ENCODE peak calls at places on chromosome 19, in five cellular contexts. S is kidney; E is tibial artery; G is CD8-positive, alpha-beta memory T cell; Q is dorsolateral prefrontal cortex. F is an unnamed sample.

GRCh38 chr19:13381827-13382632 is 124.2 kb downstream of the CACNA1A start:
- DNase-seq in S (no peak), E (no peak), G (no peak), Q (no peak), F (no peak)

GRCh38 chr19:35468637-35469036 is 20.6 kb downstream of the FFAR2 start:
- DNase-seq in S (peak; percentile 76), E (no peak), G (peak; percentile 61), Q (no peak), F (peak; percentile 59)

GRCh38 chr19:7521551-7522071 is 813 bp upstream of the MCOLN1 start:
- DNase-seq in S (no peak), E (no peak), G (no peak), Q (no peak), F (peak; percentile 4)

GRCh38 chr19:9913237-9914000 is 22.9 kb downstream of the OLFM2 start:
- DNase-seq in S (peak; percentile 64), E (no peak), G (no peak), Q (peak; percentile 27), F (peak; percentile 68)

GRCh38 chr19:33476151-33476707 is 45.4 kb downstream of the PEPD start:
- DNase-seq in S (no peak), E (peak; percentile 31), G (no peak), Q (peak; percentile 7), F (no peak)

GRCh38 chr19:12867120-12868099 is 13.8 kb downstream of the DNASE2 start:
- DNase-seq in S (peak; percentile 81), E (no peak), G (peak; percentile 41), Q (no peak), F (peak; percentile 93)

GRCh38 chr19:42594617-42595489 is at the start of gene CEACAM8:
- DNase-seq in S (peak; percentile 62), E (no peak), G (no peak), Q (no peak), F (no peak)

GRCh38 chr19:19055701-19056100 is 8.1 kb upstream of the SLC25A42 start:
- DNase-seq in S (no peak), E (no peak), G (no peak), Q (no peak), F (no peak)

GRCh38 chr19:52749780-52750179 is 14.9 kb upstream of the ZNF611 start:
- DNase-seq in S (no peak), E (no peak), G (no peak), Q (no peak), F (no peak)

GRCh38 chr19:3365447-3366103 is 808 bp upstream of the NFIC start:
- DNase-seq in S (peak; percentile 90), E (peak; percentile 91), G (no peak), Q (no peak), F (no peak)

GRCh38 chr19:46902402-46902766 is 41.6 kb downstream of the ARHGAP35 start:
- DNase-seq in S (no peak), E (no peak), G (no peak), Q (no peak), F (no peak)

DNA sequence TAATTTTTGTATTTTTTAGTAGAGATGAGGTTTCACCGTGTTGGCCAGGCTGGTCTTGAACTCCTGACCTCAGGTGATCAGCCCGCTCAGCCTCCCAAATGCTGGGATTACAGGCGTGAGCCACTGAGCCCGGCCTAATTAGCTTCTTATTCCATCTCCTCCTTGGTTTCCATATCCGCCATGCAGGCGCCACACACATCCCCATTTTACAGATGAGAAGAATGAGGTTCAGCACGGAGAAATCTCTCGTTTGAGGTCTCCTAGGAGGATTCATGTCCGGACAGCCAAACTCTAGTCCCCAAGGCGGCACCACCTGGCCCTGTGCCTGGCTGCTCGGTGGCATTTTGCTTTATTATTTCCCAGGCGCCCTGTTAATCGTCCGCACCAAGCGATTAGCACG is 46.2 kb upstream of the PTPRS start:
- DNase-seq in S (no peak), E (no peak), G (no peak), Q (no peak), F (no peak)
- H3K27ac ChIP-seq in S (no peak overlapping the region), E (no peak overlapping the region), G (no peak overlapping the region), Q (no peak overlapping the region), F (no peak overlapping the region)

GRCh38 chr19:48624791-48625723 is 5.8 kb downstream of the SPHK2 start:
- DNase-seq in S (peak; percentile 79), E (peak; percentile 69), G (no peak), Q (no peak), F (peak; percentile 59)
- H3K27ac ChIP-seq in S (peak overlapping the region; percentile 85), E (peak overlapping the region; percentile 80), G (peak overlapping the region; percentile 54), Q (peak overlapping the region; percentile 92), F (no peak overlapping the region)

GRCh38 chr19:17993076-17993813 is 14.7 kb upstream of the ARRDC2 start:
- DNase-seq in S (no peak), E (no peak), G (no peak), Q (no peak), F (no peak)
- H3K27ac ChIP-seq in S (no peak overlapping the region), E (no peak overlapping the region), G (no peak overlapping the region), Q (no peak overlapping the region), F (no peak overlapping the region)

GRCh38 chr19:1905863-1906375 is 720 bp downstream of the ADAT3 start:
- DNase-seq in S (no peak), E (no peak), G (no peak), Q (no peak), F (no peak)
- H3K27ac ChIP-seq in S (peak overlapping the region; percentile 71), E (peak overlapping the region; percentile 67), G (peak overlapping the region; percentile 70), Q (peak overlapping the region; percentile 94), F (no peak overlapping the region)

GRCh38 chr19:40009674-40010073 is 12.8 kb downstream of the ZNF546 start:
- DNase-seq in S (no peak), E (no peak), G (no peak), Q (no peak), F (no peak)

DNA sequence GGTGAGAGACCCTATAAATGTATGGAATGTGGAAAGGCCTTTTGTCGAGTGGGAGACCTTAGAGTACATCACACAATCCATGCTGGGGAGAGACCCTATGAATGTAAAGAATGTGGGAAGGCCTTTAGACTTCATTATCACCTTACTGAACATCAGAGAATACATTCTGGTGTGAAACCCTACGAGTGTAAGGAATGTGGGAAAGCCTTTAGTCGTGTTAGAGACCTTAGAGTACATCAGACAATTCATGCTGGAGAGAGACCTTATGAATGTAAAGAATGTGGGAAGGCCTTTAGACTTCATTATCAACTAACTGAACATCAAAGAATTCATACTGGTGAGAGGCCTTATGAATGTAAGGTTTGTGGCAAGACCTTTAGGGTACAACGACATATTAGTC is 17.1 kb downstream of the ZNF546 start:
- DNase-seq in S (no peak), E (no peak), G (no peak), Q (no peak), F (no peak)
- H3K27ac ChIP-seq in S (no peak overlapping the region), E (no peak overlapping the region), G (no peak overlapping the region), Q (no peak overlapping the region), F (no peak overlapping the region)

GRCh38 chr19:28022506-28022905 is 1190.4 kb downstream of the UQCRFS1 start:
- DNase-seq in S (no peak), E (no peak), G (no peak), Q (no peak), F (no peak)
- H3K27ac ChIP-seq in S (no peak overlapping the region), E (no peak overlapping the region), G (no peak overlapping the region), Q (no peak overlapping the region), F (no peak overlapping the region)

DNA sequence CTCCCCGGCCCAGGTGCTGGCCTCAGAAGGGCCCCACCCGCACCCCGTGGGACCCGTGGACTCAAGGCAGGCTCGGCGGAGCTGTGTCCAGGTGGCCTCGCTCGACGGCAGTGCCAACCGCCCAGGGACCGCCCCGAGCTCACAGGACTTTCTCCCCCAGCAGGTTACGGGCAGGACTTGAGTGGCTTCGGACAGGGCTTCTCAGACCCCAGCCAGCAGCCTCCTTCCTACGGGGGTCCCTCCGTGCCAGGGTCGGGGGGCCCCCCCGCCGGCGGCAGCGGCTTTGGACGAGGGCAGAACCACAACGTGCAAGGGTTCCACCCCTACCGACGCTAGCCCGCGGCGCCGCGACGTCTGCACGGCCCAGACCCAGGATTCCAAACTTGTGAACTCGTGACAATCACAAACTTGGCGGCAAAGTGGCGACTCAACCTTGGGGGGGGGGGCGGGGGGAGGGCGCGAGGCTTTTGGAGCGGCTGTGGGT is 3.6 kb upstream of the RPS15 start:
- DNase-seq in S (no peak), E (no peak), G (no peak), Q (no peak), F (no peak)
- H3K27ac ChIP-seq in S (no peak overlapping the region), E (no peak overlapping the region), G (no peak overlapping the region), Q (peak overlapping the region; percentile 3), F (no peak overlapping the region)

GRCh38 chr19:51702103-51702753 is 9.1 kb downstream of the SPACA6 start:
- DNase-seq in S (peak; percentile 93), E (peak; percentile 90), G (no peak), Q (peak; percentile 46), F (peak; percentile 85)

GRCh38 chr19:51699170-51699569 is 6.0 kb downstream of the SPACA6 start:
- DNase-seq in S (no peak), E (no peak), G (no peak), Q (no peak), F (no peak)

GRCh38 chr19:51702754-51703654 is 9.9 kb downstream of the SPACA6 start:
- DNase-seq in S (peak; percentile 87), E (peak; percentile 81), G (no peak), Q (no peak), F (peak; percentile 49)

GRCh38 chr19:51703655-51704515 is 10.8 kb downstream of the SPACA6 start:
- DNase-seq in S (peak; percentile 99), E (peak; percentile 98), G (peak; percentile 95), Q (peak; percentile 91), F (peak; percentile 97)

DNA sequence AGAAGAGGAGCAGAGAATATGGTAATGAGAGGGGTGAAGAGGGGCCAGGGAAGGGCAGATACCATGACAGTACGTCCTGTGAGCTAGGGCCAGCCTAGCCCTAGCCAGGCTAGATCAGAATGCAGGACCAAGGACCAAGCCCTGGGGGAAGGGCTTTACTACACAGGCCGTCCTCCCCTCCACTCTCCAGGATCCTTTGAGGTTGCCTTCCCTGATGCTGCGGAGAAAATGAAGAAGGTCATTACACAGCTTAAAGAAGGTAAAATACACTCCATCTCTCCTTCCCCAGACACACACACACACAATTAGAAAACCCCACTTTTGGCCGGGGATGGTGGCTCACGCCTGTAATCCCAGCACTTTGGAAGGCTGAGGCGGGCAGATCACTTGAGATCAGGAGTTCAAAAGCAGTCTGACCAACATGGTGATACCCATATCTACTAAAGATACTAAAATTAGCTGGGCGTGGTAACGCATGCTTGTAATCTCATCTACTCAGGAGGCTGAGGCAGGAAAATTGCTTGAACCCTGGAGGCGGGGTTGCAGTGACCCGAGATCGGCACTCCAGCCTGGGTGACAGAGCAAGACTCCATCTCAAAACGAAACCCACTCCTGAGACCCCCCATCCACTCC is 8.5 kb downstream of the SPACA6 start:
- DNase-seq in S (no peak), E (peak; percentile 57), G (no peak), Q (no peak), F (no peak)
- H3K27ac ChIP-seq in S (peak overlapping the region; percentile 93), E (peak overlapping the region; percentile 92), G (no peak overlapping the region), Q (peak overlapping the region; percentile 8), F (no peak overlapping the region)

F was measured in neural progenitor cell.